ENCODE peak calls at places on chromosomes 13 and 19, in seven cellular contexts. One of them, this sample, is unnamed.
A peak's percentile ranks its signal among the peaks of the same experiment; 100 is the strongest.

GRCh38 chr13:79915386-79915785 is 425.5 kb downstream of the SPRY2 start:
- DNase-seq in AG10803: no peak
- DNase-seq in cardiac fibroblast: no peak
- DNase-seq in AG04449: no peak
- DNase-seq in fibroblast of the aortic adventitia: no peak
- DNase-seq in astrocyte of the spinal cord: no peak
- DNase-seq in heart right ventricle: no peak
- DNase-seq in this sample: no peak

GRCh38 chr19:728011-728410 is 19.3 kb downstream of the PALM start:
- DNase-seq in AG04449: no peak
- DNase-seq in heart right ventricle: peak; percentile 91
- DNase-seq in astrocyte of the spinal cord: no peak
- DNase-seq in cardiac fibroblast: peak; percentile 60
- DNase-seq in AG10803: no peak
- DNase-seq in fibroblast of the aortic adventitia: no peak
- DNase-seq in this sample: no peak

GRCh38 chr19:8308891-8309291 is 733 bp upstream of the CD320 start:
- DNase-seq in AG10803: no peak
- DNase-seq in astrocyte of the spinal cord: no peak
- DNase-seq in AG04449: no peak
- DNase-seq in fibroblast of the aortic adventitia: no peak
- DNase-seq in cardiac fibroblast: no peak
- DNase-seq in heart right ventricle: no peak
- DNase-seq in this sample: no peak

GRCh38 chr13:92963029-92963428 is 263.6 kb upstream of the GPC6 start:
- DNase-seq in fibroblast of the aortic adventitia: no peak
- DNase-seq in astrocyte of the spinal cord: peak; percentile 28
- DNase-seq in AG04449: no peak
- DNase-seq in heart right ventricle: no peak
- DNase-seq in cardiac fibroblast: no peak
- DNase-seq in AG10803: no peak
- DNase-seq in this sample: peak; percentile 70

GRCh38 chr13:77781804-77782203 is 84.3 kb downstream of the SLAIN1 start:
- DNase-seq in cardiac fibroblast: no peak
- DNase-seq in AG04449: no peak
- DNase-seq in fibroblast of the aortic adventitia: no peak
- DNase-seq in AG10803: no peak
- DNase-seq in astrocyte of the spinal cord: no peak
- DNase-seq in heart right ventricle: no peak
- DNase-seq in this sample: no peak

GRCh38 chr19:3146677-3147100 is 10.9 kb downstream of the GNA15 start:
- DNase-seq in heart right ventricle: peak; percentile 55
- DNase-seq in AG04449: no peak
- DNase-seq in fibroblast of the aortic adventitia: no peak
- DNase-seq in cardiac fibroblast: no peak
- DNase-seq in astrocyte of the spinal cord: no peak
- DNase-seq in AG10803: no peak
- DNase-seq in this sample: no peak

GRCh38 chr13:99080131-99080530 is 102.3 kb upstream of the DOCK9 start:
- DNase-seq in AG10803: no peak
- DNase-seq in astrocyte of the spinal cord: no peak
- DNase-seq in fibroblast of the aortic adventitia: no peak
- DNase-seq in cardiac fibroblast: no peak
- DNase-seq in AG04449: no peak
- DNase-seq in heart right ventricle: no peak
- DNase-seq in this sample: no peak

GRCh38 chr13:42567772-42568428 is 6.1 kb upstream of the TNFSF11 start:
- DNase-seq in AG04449: no peak
- DNase-seq in cardiac fibroblast: no peak
- DNase-seq in astrocyte of the spinal cord: no peak
- DNase-seq in AG10803: no peak
- DNase-seq in fibroblast of the aortic adventitia: no peak
- DNase-seq in heart right ventricle: no peak
- DNase-seq in this sample: no peak

GRCh38 chr13:33497146-33497845 is 211.7 kb upstream of the STARD13 start:
- DNase-seq in fibroblast of the aortic adventitia: peak; percentile 34
- DNase-seq in cardiac fibroblast: peak; percentile 64
- DNase-seq in heart right ventricle: no peak
- DNase-seq in AG04449: no peak
- DNase-seq in AG10803: no peak
- DNase-seq in astrocyte of the spinal cord: peak; percentile 52
- DNase-seq in this sample: peak; percentile 72

GRCh38 chr13:34696741-34697140 is 245.3 kb upstream of the NBEA start:
- DNase-seq in cardiac fibroblast: no peak
- DNase-seq in astrocyte of the spinal cord: no peak
- DNase-seq in heart right ventricle: no peak
- DNase-seq in AG10803: no peak
- DNase-seq in AG04449: no peak
- DNase-seq in fibroblast of the aortic adventitia: no peak
- DNase-seq in this sample: no peak

GRCh38 chr19:13016245-13016627 is 21.0 kb downstream of the NFIX start:
- DNase-seq in astrocyte of the spinal cord: no peak
- DNase-seq in cardiac fibroblast: no peak
- DNase-seq in AG10803: no peak
- DNase-seq in AG04449: no peak
- DNase-seq in fibroblast of the aortic adventitia: peak; percentile 44
- DNase-seq in heart right ventricle: no peak
- DNase-seq in this sample: no peak

GRCh38 chr19:7923295-7924191 is 2.4 kb downstream of the CTXN1 start:
- DNase-seq in AG04449: no peak
- DNase-seq in fibroblast of the aortic adventitia: no peak
- DNase-seq in heart right ventricle: no peak
- DNase-seq in AG10803: no peak
- DNase-seq in cardiac fibroblast: no peak
- DNase-seq in astrocyte of the spinal cord: no peak
- DNase-seq in this sample: no peak

GRCh38 chr19:3645067-3645396 is 18.4 kb upstream of the CACTIN start:
- DNase-seq in cardiac fibroblast: no peak
- DNase-seq in astrocyte of the spinal cord: no peak
- DNase-seq in AG10803: no peak
- DNase-seq in fibroblast of the aortic adventitia: no peak
- DNase-seq in AG04449: no peak
- DNase-seq in heart right ventricle: no peak
- DNase-seq in this sample: no peak

GRCh38 chr19:30090963-30091362 is 148.9 kb downstream of the URI1 start:
- DNase-seq in cardiac fibroblast: no peak
- DNase-seq in heart right ventricle: no peak
- DNase-seq in astrocyte of the spinal cord: no peak
- DNase-seq in fibroblast of the aortic adventitia: no peak
- DNase-seq in AG04449: no peak
- DNase-seq in AG10803: no peak
- DNase-seq in this sample: no peak

GRCh38 chr13:36163303-36163702 is 32.1 kb upstream of the DCLK1 start:
- DNase-seq in AG04449: no peak
- DNase-seq in heart right ventricle: no peak
- DNase-seq in AG10803: no peak
- DNase-seq in cardiac fibroblast: no peak
- DNase-seq in fibroblast of the aortic adventitia: peak; percentile 61
- DNase-seq in astrocyte of the spinal cord: no peak
- DNase-seq in this sample: peak; percentile 34

GRCh38 chr19:16429066-16429758 is 42.6 kb downstream of the EPS15L1 start:
- DNase-seq in AG10803: no peak
- DNase-seq in astrocyte of the spinal cord: no peak
- DNase-seq in cardiac fibroblast: no peak
- DNase-seq in AG04449: no peak
- DNase-seq in heart right ventricle: peak; percentile 79
- DNase-seq in fibroblast of the aortic adventitia: no peak
- DNase-seq in this sample: no peak

GRCh38 chr13:26721251-26721939 is 39.2 kb downstream of the GPR12 start:
- DNase-seq in cardiac fibroblast: no peak
- DNase-seq in heart right ventricle: no peak
- DNase-seq in AG04449: no peak
- DNase-seq in AG10803: no peak
- DNase-seq in astrocyte of the spinal cord: peak; percentile 10
- DNase-seq in fibroblast of the aortic adventitia: no peak
- DNase-seq in this sample: no peak

DNA sequence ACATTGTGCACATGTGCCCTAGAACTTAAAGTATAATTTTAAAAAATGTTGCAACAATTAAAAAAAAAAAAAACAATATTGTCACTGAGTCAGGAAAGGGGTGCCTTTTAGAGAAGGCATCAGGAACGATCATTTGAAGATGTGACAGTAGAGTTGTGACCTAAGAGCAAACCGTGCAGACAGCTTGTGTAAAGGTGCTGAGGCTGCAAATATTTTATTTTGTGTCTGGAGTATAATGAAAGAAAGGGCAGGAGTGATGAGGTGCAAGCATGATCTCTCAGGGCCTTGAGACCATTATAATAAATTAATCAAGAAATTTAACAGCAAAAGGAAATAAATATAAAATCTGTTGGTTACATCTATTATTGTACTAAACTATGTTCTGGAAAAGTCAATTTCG is 1219.7 kb downstream of the OLFM4 start:
- DNase-seq in astrocyte of the spinal cord: no peak
- DNase-seq in cardiac fibroblast: no peak
- DNase-seq in AG10803: no peak
- DNase-seq in AG04449: no peak
- DNase-seq in heart right ventricle: no peak
- DNase-seq in fibroblast of the aortic adventitia: no peak
- DNase-seq in this sample: no peak
- H3K4me3 ChIP-seq in astrocyte of the spinal cord: no peak overlapping the region
- H3K4me3 ChIP-seq in cardiac fibroblast: no peak overlapping the region
- H3K4me3 ChIP-seq in AG10803: no peak overlapping the region
- H3K4me3 ChIP-seq in AG04449: no peak overlapping the region
- H3K4me3 ChIP-seq in heart right ventricle: no peak overlapping the region
- H3K4me3 ChIP-seq in fibroblast of the aortic adventitia: no peak overlapping the region
- H3K4me3 ChIP-seq in this sample: no peak overlapping the region

GRCh38 chr19:4914736-4915501 is 5.6 kb downstream of the UHRF1 start:
- DNase-seq in AG10803: peak; percentile 54
- DNase-seq in AG04449: no peak
- DNase-seq in heart right ventricle: no peak
- DNase-seq in astrocyte of the spinal cord: peak; percentile 84
- DNase-seq in cardiac fibroblast: peak; percentile 82
- DNase-seq in fibroblast of the aortic adventitia: peak; percentile 56
- DNase-seq in this sample: peak; percentile 87

GRCh38 chr19:4913996-4914735 is 4.9 kb downstream of the UHRF1 start:
- DNase-seq in cardiac fibroblast: no peak
- DNase-seq in AG10803: no peak
- DNase-seq in fibroblast of the aortic adventitia: no peak
- DNase-seq in heart right ventricle: no peak
- DNase-seq in AG04449: no peak
- DNase-seq in astrocyte of the spinal cord: no peak
- DNase-seq in this sample: peak; percentile 7

GRCh38 chr19:4911786-4912672 is 2.7 kb downstream of the UHRF1 start:
- DNase-seq in fibroblast of the aortic adventitia: peak; percentile 100
- DNase-seq in AG10803: peak; percentile 100
- DNase-seq in AG04449: peak; percentile 100
- DNase-seq in astrocyte of the spinal cord: peak; percentile 99
- DNase-seq in heart right ventricle: peak; percentile 26
- DNase-seq in cardiac fibroblast: peak; percentile 100
- DNase-seq in this sample: peak; percentile 100

GRCh38 chr19:4911314-4911713 is 2.0 kb downstream of the UHRF1 start:
- DNase-seq in AG10803: peak; percentile 19
- DNase-seq in AG04449: no peak
- DNase-seq in cardiac fibroblast: no peak
- DNase-seq in fibroblast of the aortic adventitia: peak; percentile 38
- DNase-seq in astrocyte of the spinal cord: no peak
- DNase-seq in heart right ventricle: no peak
- DNase-seq in this sample: peak; percentile 23

DNA sequence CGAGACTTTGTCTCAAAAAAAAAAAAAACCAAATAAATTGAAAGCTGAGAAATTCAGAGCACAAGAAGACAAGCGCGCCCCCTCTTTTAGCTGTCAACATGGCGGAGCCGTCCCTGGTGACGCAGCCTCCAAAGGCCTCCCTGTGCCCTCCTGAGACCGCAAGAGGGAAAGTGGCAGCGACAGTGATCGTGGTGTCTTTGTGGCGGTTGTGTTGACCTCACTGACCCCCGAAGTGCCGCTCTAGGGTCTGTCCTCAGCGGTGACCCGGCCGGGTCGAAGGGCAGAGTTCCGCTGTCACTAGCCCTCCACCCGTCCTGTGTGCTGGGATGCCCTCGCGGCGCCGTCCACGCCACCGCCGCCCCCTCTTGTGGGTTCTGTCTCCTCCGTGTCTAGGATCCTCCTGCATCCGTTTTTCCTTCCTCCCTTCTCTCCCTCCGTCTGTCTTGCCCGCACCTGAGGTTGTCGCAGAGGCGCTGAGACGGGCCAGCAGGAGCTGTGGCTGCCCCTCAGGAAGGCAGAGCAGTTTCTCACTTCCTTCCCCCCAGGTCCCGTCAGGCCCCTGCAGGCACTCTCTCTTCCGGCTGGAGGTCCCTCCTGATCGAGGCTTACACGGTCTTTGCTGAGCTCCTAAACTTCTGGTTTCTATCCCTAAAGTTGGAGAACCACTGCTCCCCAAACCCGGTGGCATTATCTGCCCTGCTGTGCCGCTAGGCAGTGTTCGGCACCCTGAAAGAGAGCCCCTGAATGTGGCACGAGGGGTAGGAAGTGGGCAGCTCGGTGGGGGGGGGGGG is 7.2 kb downstream of the UHRF1 start:
- DNase-seq in AG10803: no peak
- DNase-seq in heart right ventricle: no peak
- DNase-seq in AG04449: no peak
- DNase-seq in fibroblast of the aortic adventitia: no peak
- DNase-seq in cardiac fibroblast: no peak
- DNase-seq in astrocyte of the spinal cord: no peak
- DNase-seq in this sample: no peak
- H3K4me3 ChIP-seq in AG10803: no peak overlapping the region
- H3K4me3 ChIP-seq in heart right ventricle: peak overlapping the region; percentile 64
- H3K4me3 ChIP-seq in AG04449: no peak overlapping the region
- H3K4me3 ChIP-seq in fibroblast of the aortic adventitia: no peak overlapping the region
- H3K4me3 ChIP-seq in cardiac fibroblast: no peak overlapping the region
- H3K4me3 ChIP-seq in astrocyte of the spinal cord: no peak overlapping the region
- H3K4me3 ChIP-seq in this sample: no peak overlapping the region

GRCh38 chr13:61709258-61709657 is 293.6 kb upstream of the PCDH20 start:
- DNase-seq in astrocyte of the spinal cord: no peak
- DNase-seq in cardiac fibroblast: no peak
- DNase-seq in fibroblast of the aortic adventitia: no peak
- DNase-seq in AG04449: no peak
- DNase-seq in AG10803: no peak
- DNase-seq in heart right ventricle: no peak
- DNase-seq in this sample: no peak
- H3K4me3 ChIP-seq in astrocyte of the spinal cord: no peak overlapping the region
- H3K4me3 ChIP-seq in cardiac fibroblast: no peak overlapping the region
- H3K4me3 ChIP-seq in fibroblast of the aortic adventitia: no peak overlapping the region
- H3K4me3 ChIP-seq in AG04449: no peak overlapping the region
- H3K4me3 ChIP-seq in AG10803: no peak overlapping the region
- H3K4me3 ChIP-seq in heart right ventricle: no peak overlapping the region
- H3K4me3 ChIP-seq in this sample: no peak overlapping the region

GRCh38 chr13:112772539-112772909 is 82.7 kb downstream of the ATP11A start:
- DNase-seq in AG04449: no peak
- DNase-seq in cardiac fibroblast: no peak
- DNase-seq in astrocyte of the spinal cord: no peak
- DNase-seq in heart right ventricle: no peak
- DNase-seq in fibroblast of the aortic adventitia: no peak
- DNase-seq in AG10803: no peak
- DNase-seq in this sample: no peak
- H3K4me3 ChIP-seq in AG04449: no peak overlapping the region
- H3K4me3 ChIP-seq in cardiac fibroblast: no peak overlapping the region
- H3K4me3 ChIP-seq in astrocyte of the spinal cord: no peak overlapping the region
- H3K4me3 ChIP-seq in heart right ventricle: no peak overlapping the region
- H3K4me3 ChIP-seq in fibroblast of the aortic adventitia: no peak overlapping the region
- H3K4me3 ChIP-seq in AG10803: no peak overlapping the region
- H3K4me3 ChIP-seq in this sample: no peak overlapping the region

GRCh38 chr19:1811942-1812425 is at the start of gene ATP8B3:
- DNase-seq in heart right ventricle: peak; percentile 88
- DNase-seq in fibroblast of the aortic adventitia: no peak
- DNase-seq in cardiac fibroblast: no peak
- DNase-seq in AG04449: no peak
- DNase-seq in AG10803: no peak
- DNase-seq in astrocyte of the spinal cord: no peak
- DNase-seq in this sample: no peak
- H3K4me3 ChIP-seq in heart right ventricle: peak within 1 kb of the TSS; percentile 66
- H3K4me3 ChIP-seq in fibroblast of the aortic adventitia: peak within 1 kb of the TSS; percentile 70
- H3K4me3 ChIP-seq in cardiac fibroblast: peak within 1 kb of the TSS; percentile 59
- H3K4me3 ChIP-seq in AG04449: peak within 1 kb of the TSS; percentile 68
- H3K4me3 ChIP-seq in AG10803: peak within 1 kb of the TSS; percentile 72
- H3K4me3 ChIP-seq in astrocyte of the spinal cord: peak within 1 kb of the TSS; percentile 57
- H3K4me3 ChIP-seq in this sample: peak within 1 kb of the TSS; percentile 56

This sample was measured in fibroblast of lung.